ENCODE peak calls at places on chromosomes 7 and 10, in four cellular contexts. One of them, this sample, is unnamed. For H3K4me1, the result is how much of the 10 kb centered on the place peaks cover.

GRCh38 chr10:28761084-28761875 is 84.0 kb downstream of the BAMBI start:
- DNase-seq in K562: no peak
- DNase-seq in H1: no peak
- DNase-seq in HepG2: no peak
- DNase-seq in this sample: no peak

GRCh38 chr10:88386204-88386877 is 196.8 kb downstream of the RNLS start:
- DNase-seq in K562: no peak
- DNase-seq in H1: no peak
- DNase-seq in HepG2: peak
- DNase-seq in this sample: peak

GRCh38 chr10:43375401-43376020 is 4.1 kb downstream of the FXYD4 start:
- DNase-seq in K562: no peak
- DNase-seq in H1: no peak
- DNase-seq in HepG2: no peak
- DNase-seq in this sample: no peak

GRCh38 chr7:116734736-116735135 is 62.7 kb downstream of the MET start:
- DNase-seq in H1: no peak
- DNase-seq in K562: no peak
- DNase-seq in HepG2: no peak
- DNase-seq in this sample: no peak

GRCh38 chr10:12473491-12473890 is 124.1 kb downstream of the CAMK1D start:
- DNase-seq in K562: no peak
- DNase-seq in HepG2: no peak
- DNase-seq in H1: no peak
- DNase-seq in this sample: no peak

GRCh38 chr7:107643407-107643806 is 17.2 kb upstream of the SLC26A4 start:
- DNase-seq in H1: no peak
- DNase-seq in K562: no peak
- DNase-seq in HepG2: no peak
- DNase-seq in this sample: no peak

GRCh38 chr7:20539201-20539600 is 76.3 kb upstream of the ABCB5 start:
- DNase-seq in HepG2: peak
- DNase-seq in K562: peak
- DNase-seq in H1: no peak
- DNase-seq in this sample: peak

GRCh38 chr10:117896517-117896916 is 150.2 kb downstream of the RAB11FIP2 start:
- DNase-seq in H1: no peak
- DNase-seq in HepG2: no peak
- DNase-seq in K562: peak
- DNase-seq in this sample: no peak

GRCh38 chr7:36215017-36215621 is 62.1 kb downstream of the EEPD1 start:
- DNase-seq in H1: no peak
- DNase-seq in HepG2: no peak
- DNase-seq in K562: no peak
- DNase-seq in this sample: no peak

GRCh38 chr10:80015911-80016590 is 62.4 kb upstream of the TMEM254 start:
- DNase-seq in K562: no peak
- DNase-seq in HepG2: no peak
- DNase-seq in H1: no peak
- DNase-seq in this sample: no peak

GRCh38 chr10:49324711-49325110 is 25.7 kb downstream of the C10orf71 start:
- DNase-seq in HepG2: no peak
- DNase-seq in K562: no peak
- DNase-seq in H1: no peak
- DNase-seq in this sample: no peak

GRCh38 chr10:114713525-114713924 is 55.5 kb upstream of the ABLIM1 start:
- DNase-seq in HepG2: no peak
- DNase-seq in K562: no peak
- DNase-seq in H1: no peak
- DNase-seq in this sample: no peak

GRCh38 chr10:30587522-30588031 is 42.0 kb downstream of the LYZL2 start:
- DNase-seq in K562: no peak
- DNase-seq in H1: peak
- DNase-seq in HepG2: peak
- DNase-seq in this sample: no peak

GRCh38 chr7:131244259-131244852 is 83.3 kb upstream of the MKLN1 start:
- DNase-seq in K562: no peak
- DNase-seq in H1: no peak
- DNase-seq in HepG2: peak
- DNase-seq in this sample: peak

GRCh38 chr7:29900745-29901144 is 88.9 kb downstream of the SCRN1 start:
- DNase-seq in H1: no peak
- DNase-seq in HepG2: no peak
- DNase-seq in K562: no peak
- DNase-seq in this sample: no peak

GRCh38 chr7:1961776-1962276 is 270.9 kb downstream of the MAD1L1 start:
- DNase-seq in K562: no peak
- DNase-seq in H1: no peak
- DNase-seq in HepG2: no peak
- DNase-seq in this sample: no peak

GRCh38 chr7:55533050-55533728 is 39.1 kb downstream of the VOPP1 start:
- DNase-seq in HepG2: no peak
- DNase-seq in K562: no peak
- DNase-seq in H1: no peak
- DNase-seq in this sample: no peak

GRCh38 chr7:115009736-115010435 is 88.0 kb downstream of the MDFIC start:
- DNase-seq in H1: no peak
- DNase-seq in HepG2: no peak
- DNase-seq in K562: no peak
- DNase-seq in this sample: no peak

GRCh38 chr7:34124765-34125164 is 219.4 kb downstream of the BMPER start:
- DNase-seq in HepG2: no peak
- DNase-seq in H1: no peak
- DNase-seq in K562: no peak
- DNase-seq in this sample: no peak

GRCh38 chr7:104979167-104979841 is 34.7 kb upstream of the KMT2E start:
- DNase-seq in HepG2: no peak
- DNase-seq in K562: no peak
- DNase-seq in H1: peak
- DNase-seq in this sample: no peak

GRCh38 chr10:77011823-77012566 is 625.6 kb downstream of the KCNMA1 start:
- DNase-seq in K562: no peak
- DNase-seq in HepG2: no peak
- DNase-seq in H1: no peak
- DNase-seq in this sample: no peak

GRCh38 chr10:102113261-102113955 is 6.8 kb downstream of the LDB1 start:
- DNase-seq in K562: no peak
- DNase-seq in H1: no peak
- DNase-seq in HepG2: no peak
- DNase-seq in this sample: no peak

GRCh38 chr7:124171068-124171467 is 138.2 kb upstream of the TMEM229A start:
- DNase-seq in H1: no peak
- DNase-seq in K562: no peak
- DNase-seq in HepG2: no peak
- DNase-seq in this sample: no peak

GRCh38 chr10:12556057-12556456 is 206.7 kb downstream of the CAMK1D start:
- DNase-seq in H1: no peak
- DNase-seq in HepG2: no peak
- DNase-seq in K562: no peak
- DNase-seq in this sample: no peak

GRCh38 chr10:70296406-70296899 is 12.6 kb upstream of the NPFFR1 start:
- DNase-seq in H1: no peak
- DNase-seq in K562: peak
- DNase-seq in HepG2: no peak
- DNase-seq in this sample: peak

GRCh38 chr7:5484921-5485320 is 61.3 kb upstream of the TNRC18 start:
- DNase-seq in H1: no peak
- DNase-seq in K562: no peak
- DNase-seq in HepG2: no peak
- DNase-seq in this sample: no peak

GRCh38 chr7:80726731-80727130 is 88.3 kb downstream of the CD36 start:
- DNase-seq in H1: no peak
- DNase-seq in K562: no peak
- DNase-seq in HepG2: no peak
- DNase-seq in this sample: no peak
- H3K4me1 ChIP-seq in H1: under half
- H3K4me1 ChIP-seq in K562: under half
- H3K4me1 ChIP-seq in HepG2: under half
- H3K4me1 ChIP-seq in this sample: under half

DNA sequence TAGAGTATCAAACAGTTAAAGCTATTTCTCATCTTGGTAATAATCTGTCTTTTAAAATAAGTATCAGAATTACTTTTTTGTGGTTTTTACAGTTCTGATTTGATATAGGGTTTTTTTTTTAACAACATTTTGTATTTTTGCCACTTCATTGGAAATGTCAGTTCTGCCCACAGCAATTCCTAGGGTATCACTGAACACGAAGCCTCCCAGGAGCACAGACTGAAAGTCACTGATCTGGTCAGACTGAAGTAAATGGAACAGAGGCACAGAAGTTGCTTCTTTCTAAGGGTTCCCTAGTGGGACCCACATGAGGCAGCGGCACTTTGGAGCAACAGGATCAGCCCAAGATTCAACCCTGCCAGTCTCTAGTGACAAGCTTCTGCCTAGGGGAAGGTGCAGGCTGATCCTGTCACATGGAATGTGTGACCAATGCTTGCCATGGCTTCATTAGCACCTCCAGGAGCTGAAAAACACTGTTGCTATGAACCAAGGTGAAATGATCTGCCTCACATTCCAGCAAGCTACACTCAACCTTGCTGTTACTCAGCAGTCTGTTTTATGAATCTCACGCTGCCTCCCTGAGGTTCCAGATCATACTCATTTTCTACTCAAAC is 273.4 kb upstream of the CSTF2T start:
- DNase-seq in H1: no peak
- DNase-seq in HepG2: no peak
- DNase-seq in K562: no peak
- DNase-seq in this sample: no peak
- TF ChIP-seq KDM1A in H1: no peak
- TF ChIP-seq KDM1A in HepG2: no peak
- TF ChIP-seq KDM1A in K562: no peak
- TF ChIP-seq KDM1A in this sample: no peak

GRCh38 chr10:113558336-113558735 is 5.5 kb downstream of the HABP2 start:
- DNase-seq in K562: no peak
- DNase-seq in H1: peak
- DNase-seq in HepG2: no peak
- DNase-seq in this sample: no peak

GRCh38 chr10:113555245-113555644 is 2.4 kb downstream of the HABP2 start:
- DNase-seq in HepG2: no peak
- DNase-seq in K562: no peak
- DNase-seq in H1: no peak
- DNase-seq in this sample: no peak

GRCh38 chr10:113555751-113556150 is 2.9 kb downstream of the HABP2 start:
- DNase-seq in H1: no peak
- DNase-seq in HepG2: no peak
- DNase-seq in K562: no peak
- DNase-seq in this sample: no peak

GRCh38 chr10:113560071-113560470 is 7.2 kb downstream of the HABP2 start:
- DNase-seq in K562: no peak
- DNase-seq in H1: no peak
- DNase-seq in HepG2: no peak
- DNase-seq in this sample: no peak

DNA sequence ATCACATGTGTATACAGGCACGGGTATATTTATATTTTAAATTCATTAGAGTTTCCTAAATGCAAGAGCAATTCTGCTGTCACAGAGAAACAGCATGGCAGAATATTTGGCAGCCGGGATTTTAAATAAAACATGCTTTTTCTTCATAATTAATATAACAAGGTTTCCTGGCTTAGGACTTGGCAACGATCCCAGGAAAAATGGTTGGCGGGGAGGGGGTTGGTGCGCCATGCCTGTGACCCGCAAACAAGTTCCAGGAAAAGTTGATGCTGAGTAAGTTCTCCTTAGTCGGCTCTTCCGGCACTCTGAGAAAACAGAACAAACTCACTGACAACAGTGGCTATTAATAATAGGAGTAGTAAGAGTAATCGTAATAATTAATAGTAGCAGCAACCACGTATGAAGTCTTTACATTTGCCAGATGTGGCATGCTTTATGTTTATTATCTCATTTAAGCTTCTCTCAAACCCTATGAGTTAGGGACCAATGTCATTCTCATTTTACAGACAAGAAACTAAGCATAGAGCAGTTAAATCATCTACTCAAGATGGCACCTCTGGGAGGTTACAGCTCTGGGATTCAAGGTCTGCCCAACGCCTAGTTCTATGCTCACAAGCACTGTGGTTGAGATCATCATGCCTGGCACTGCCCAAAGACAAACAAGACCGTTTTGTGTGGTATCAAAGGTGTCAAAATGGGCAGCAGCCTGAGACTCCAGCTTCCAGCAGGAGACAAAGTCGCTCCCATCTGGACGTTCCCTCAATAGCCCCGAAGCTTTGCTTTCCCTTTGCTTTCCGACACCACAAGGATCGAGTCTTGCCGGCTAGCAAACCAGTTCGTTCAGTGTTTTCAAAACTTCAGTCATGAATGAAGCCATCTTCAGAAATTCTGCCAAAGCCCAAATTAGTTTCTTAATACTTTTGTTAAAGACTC is 4.8 kb downstream of the HABP2 start:
- DNase-seq in H1: peak
- DNase-seq in HepG2: no peak
- DNase-seq in K562: peak
- DNase-seq in this sample: no peak
- TF ChIP-seq RNF2 in H1: no peak
- TF ChIP-seq RNF2 in HepG2: no peak
- TF ChIP-seq RNF2 in K562: no peak
- TF ChIP-seq RNF2 in this sample: no peak

DNA sequence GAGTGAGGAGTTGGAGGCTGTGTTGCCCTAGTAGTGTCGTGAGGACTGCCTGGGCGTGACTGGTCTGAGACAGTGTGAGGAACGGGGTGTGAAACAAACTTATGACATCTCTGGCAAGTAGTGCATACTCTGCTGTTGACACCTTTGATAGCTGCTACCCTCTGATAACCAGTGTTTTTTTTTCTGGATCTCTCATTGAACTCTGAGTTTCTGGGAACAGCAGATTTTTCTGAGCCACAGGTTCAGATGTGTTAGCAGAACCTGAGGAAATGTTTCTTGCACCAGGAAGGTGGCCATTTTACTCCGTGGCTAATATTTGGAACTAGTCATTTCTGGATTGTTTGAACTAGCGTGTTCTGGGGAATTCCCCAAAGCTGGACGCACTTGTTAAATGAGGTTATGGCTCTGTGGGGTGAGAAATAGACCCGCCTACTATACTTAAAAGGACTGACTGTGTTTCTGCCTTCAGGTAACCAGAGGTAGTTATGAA is 52.9 kb downstream of the AUTS2 start:
- DNase-seq in HepG2: no peak
- DNase-seq in H1: no peak
- DNase-seq in K562: no peak
- DNase-seq in this sample: no peak
- H3K4me1 ChIP-seq in HepG2: under half
- H3K4me1 ChIP-seq in H1: under half
- H3K4me1 ChIP-seq in K562: under half
- H3K4me1 ChIP-seq in this sample: under half